ENCODE peak calls at places on chromosome 15, in nine cellular contexts. F, E, W, R, N, G, I, V and D are unnamed samples. For H3K27me3, the result is how much of the 10 kb centered on the place peaks cover.

GRCh38 chr15:38300395-38300794 is 47.8 kb downstream of the SPRED1 start:
- DNase-seq in F (no peak), E (no peak), W (no peak), R (no peak), N (no peak), G (no peak), I (no peak), V (no peak), D (no peak)

GRCh38 chr15:31569836-31570235 is 243.2 kb downstream of the KLF13 start:
- DNase-seq in F (no peak), E (no peak), W (no peak), R (no peak), N (no peak), G (no peak), I (no peak), V (no peak), D (no peak)

GRCh38 chr15:89052474-89052873 is 35.8 kb upstream of the ABHD2 start:
- DNase-seq in F (no peak), E (no peak), W (no peak), R (no peak), N (peak), G (no peak), I (no peak), V (no peak), D (no peak)

GRCh38 chr15:58924326-58924725 is 9.2 kb downstream of the SLTM start:
- DNase-seq in F (no peak), E (no peak), W (no peak), R (no peak), N (no peak), G (no peak), I (no peak), V (no peak), D (no peak)

GRCh38 chr15:33358303-33358702 is 47.5 kb downstream of the RYR3 start:
- DNase-seq in F (no peak), E (no peak), W (no peak), R (no peak), N (no peak), G (no peak), I (no peak), V (no peak), D (no peak)

GRCh38 chr15:56939257-56939656 is 20.8 kb downstream of the TCF12 start:
- DNase-seq in F (no peak), E (no peak), W (no peak), R (no peak), N (no peak), G (no peak), I (no peak), V (no peak), D (no peak)

GRCh38 chr15:89672221-89673161 is 6.7 kb downstream of the PLIN1 start:
- DNase-seq in F (no peak), E (no peak), W (no peak), R (no peak), N (no peak), G (no peak), I (no peak), V (no peak), D (no peak)

GRCh38 chr15:20294651-20295237 is 246.9 kb downstream of the GOLGA6L6 start:
- DNase-seq in F (peak), E (peak), W (peak), R (no peak), N (peak), G (no peak), I (no peak), V (no peak), D (no peak)

GRCh38 chr15:49255966-49256759 is 86.1 kb downstream of the GALK2 start:
- DNase-seq in F (no peak), E (no peak), W (no peak), R (no peak), N (no peak), G (no peak), I (no peak), V (no peak), D (no peak)

GRCh38 chr15:49989498-49989897 is 129.5 kb downstream of the ATP8B4 start:
- DNase-seq in F (no peak), E (no peak), W (no peak), R (peak), N (no peak), G (no peak), I (no peak), V (no peak), D (no peak)

GRCh38 chr15:52481915-52482314 is 46.8 kb downstream of the MYO5A start:
- DNase-seq in F (no peak), E (no peak), W (no peak), R (no peak), N (no peak), G (no peak), I (no peak), V (peak), D (no peak)

GRCh38 chr15:62306851-62307504 is 141.9 kb upstream of the C2CD4B start:
- DNase-seq in F (peak), E (no peak), W (peak), R (peak), N (peak), G (peak), I (peak), V (peak), D (no peak)

GRCh38 chr15:41494922-41495735 is 1.5 kb downstream of the ITPKA start:
- DNase-seq in F (no peak), E (no peak), W (peak), R (no peak), N (no peak), G (peak), I (no peak), V (no peak), D (no peak)
- H3K27me3 ChIP-seq in F (under half), E (under half), W (under half), R (under half), N (under half), G (half or more), I (under half), V (under half), D (under half)

GRCh38 chr15:69974321-69974720 is 123.4 kb downstream of the TLE3 start:
- DNase-seq in F (no peak), E (no peak), W (no peak), R (no peak), N (no peak), G (no peak), I (no peak), V (no peak), D (no peak)
- H3K27me3 ChIP-seq in F (under half), E (under half), W (under half), R (under half), N (under half), G (under half), I (under half), V (half or more), D (under half)

GRCh38 chr15:80778964-80779657 is at the start of gene CEMIP:
- DNase-seq in F (peak), E (peak), W (peak), R (peak), N (peak), G (peak), I (peak), V (peak), D (no peak)
- H3K27me3 ChIP-seq in F (under half), E (under half), W (under half), R (under half), N (under half), G (under half), I (under half), V (under half), D (under half)

GRCh38 chr15:66802087-66803001 is 100.3 kb downstream of the SMAD6 start:
- DNase-seq in F (no peak), E (no peak), W (peak), R (no peak), N (peak), G (no peak), I (no peak), V (no peak), D (no peak)

GRCh38 chr15:66803182-66803729 is 101.2 kb downstream of the SMAD6 start:
- DNase-seq in F (no peak), E (no peak), W (peak), R (peak), N (peak), G (peak), I (peak), V (peak), D (peak)

GRCh38 chr15:66803749-66804148 is 101.7 kb downstream of the SMAD6 start:
- DNase-seq in F (no peak), E (no peak), W (no peak), R (no peak), N (no peak), G (no peak), I (no peak), V (no peak), D (no peak)

GRCh38 chr15:66808181-66808824 is 106.3 kb downstream of the SMAD6 start:
- DNase-seq in F (no peak), E (no peak), W (no peak), R (no peak), N (no peak), G (no peak), I (no peak), V (no peak), D (no peak)

GRCh38 chr15:66805207-66805975 is 103.4 kb downstream of the SMAD6 start:
- DNase-seq in F (no peak), E (no peak), W (no peak), R (peak), N (no peak), G (no peak), I (no peak), V (no peak), D (no peak)
- H3K27me3 ChIP-seq in F (under half), E (under half), W (under half), R (under half), N (under half), G (under half), I (under half), V (under half), D (under half)

DNA sequence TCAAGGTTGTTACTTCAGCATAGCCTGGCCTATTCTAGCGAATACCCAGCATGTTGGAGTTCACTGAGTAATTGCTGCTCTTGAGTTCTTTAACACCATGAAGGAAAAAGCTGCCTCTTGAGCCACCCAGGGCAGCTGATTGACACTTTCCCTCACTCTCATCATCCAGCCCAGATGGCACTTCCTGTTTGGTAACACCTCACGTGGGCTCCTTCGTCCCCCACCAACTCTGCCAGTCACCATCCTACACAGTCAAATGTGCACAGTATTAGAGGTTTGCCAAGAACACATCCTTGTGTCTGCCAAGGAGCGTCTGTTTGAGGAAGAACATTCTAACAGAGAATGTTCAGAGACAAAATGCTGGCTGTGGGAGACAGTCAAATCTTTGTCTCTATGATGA is 266.3 kb downstream of the RPLP1 start:
- DNase-seq in F (no peak), E (no peak), W (no peak), R (peak), N (peak), G (peak), I (no peak), V (no peak), D (no peak)
- H3K27me3 ChIP-seq in F (under half), E (under half), W (under half), R (under half), N (under half), G (under half), I (under half), V (under half), D (under half)

GRCh38 chr15:75230016-75230343 is 28.2 kb upstream of the GOLGA6C start:
- DNase-seq in F (no peak), E (no peak), W (no peak), R (no peak), N (no peak), G (no peak), I (no peak), V (no peak), D (no peak)

GRCh38 chr15:75229191-75230015 is 27.7 kb downstream of the C15orf39 start:
- DNase-seq in F (no peak), E (no peak), W (no peak), R (no peak), N (no peak), G (no peak), I (no peak), V (no peak), D (no peak)

GRCh38 chr15:75228787-75229186 is 27.1 kb downstream of the C15orf39 start:
- DNase-seq in F (no peak), E (no peak), W (no peak), R (no peak), N (no peak), G (no peak), I (no peak), V (no peak), D (no peak)

GRCh38 chr15:75225951-75226732 is 24.5 kb downstream of the C15orf39 start:
- DNase-seq in F (no peak), E (no peak), W (no peak), R (no peak), N (no peak), G (no peak), I (no peak), V (no peak), D (no peak)

GRCh38 chr15:75227663-75228280 is 26.1 kb downstream of the C15orf39 start:
- DNase-seq in F (no peak), E (no peak), W (no peak), R (no peak), N (no peak), G (no peak), I (no peak), V (no peak), D (no peak)
- H3K27me3 ChIP-seq in F (under half), E (under half), W (under half), R (under half), N (under half), G (under half), I (under half), V (under half), D (under half)

GRCh38 chr15:51090753-51091152 is 4.0 kb downstream of the TNFAIP8L3 start:
- DNase-seq in F (no peak), E (no peak), W (no peak), R (no peak), N (no peak), G (no peak), I (no peak), V (no peak), D (no peak)
- H3K27me3 ChIP-seq in F (under half), E (under half), W (half or more), R (under half), N (under half), G (under half), I (under half), V (under half), D (under half)